ENCODE peak calls at places on chromosomes 6 and 20, in four cellular contexts. One of them, this sample, is unnamed.

GRCh38 chr6:144248470-144249301 is 36.4 kb upstream of the UTRN start:
- DNase-seq in endothelial cell: no peak
- DNase-seq in central memory CD4-positive, alpha-beta T cell: no peak
- DNase-seq in effector CD8-positive, alpha-beta T cell: no peak
- DNase-seq in this sample: no peak

GRCh38 chr6:106170030-106170791 is 84.1 kb downstream of the PRDM1 start:
- DNase-seq in endothelial cell: no peak
- DNase-seq in central memory CD4-positive, alpha-beta T cell: no peak
- DNase-seq in effector CD8-positive, alpha-beta T cell: no peak
- DNase-seq in this sample: no peak

GRCh38 chr6:126539022-126539421 is 199.1 kb downstream of the CENPW start:
- DNase-seq in endothelial cell: no peak
- DNase-seq in central memory CD4-positive, alpha-beta T cell: no peak
- DNase-seq in effector CD8-positive, alpha-beta T cell: no peak
- DNase-seq in this sample: no peak

GRCh38 chr6:44974511-44974910 is 353.6 kb upstream of the RUNX2 start:
- DNase-seq in endothelial cell: no peak
- DNase-seq in central memory CD4-positive, alpha-beta T cell: no peak
- DNase-seq in effector CD8-positive, alpha-beta T cell: no peak
- DNase-seq in this sample: no peak

GRCh38 chr6:38786486-38786885 is 71.4 kb downstream of the DNAH8 start:
- DNase-seq in endothelial cell: no peak
- DNase-seq in central memory CD4-positive, alpha-beta T cell: no peak
- DNase-seq in effector CD8-positive, alpha-beta T cell: no peak
- DNase-seq in this sample: no peak

GRCh38 chr20:40956926-40957760 is 71.5 kb upstream of the TOP1 start:
- DNase-seq in endothelial cell: no peak
- DNase-seq in central memory CD4-positive, alpha-beta T cell: no peak
- DNase-seq in effector CD8-positive, alpha-beta T cell: no peak
- DNase-seq in this sample: no peak

GRCh38 chr6:2426561-2427340 is 181.3 kb upstream of the GMDS start:
- DNase-seq in endothelial cell: no peak
- DNase-seq in central memory CD4-positive, alpha-beta T cell: no peak
- DNase-seq in effector CD8-positive, alpha-beta T cell: no peak
- DNase-seq in this sample: no peak

GRCh38 chr6:78883651-78884050 is 16.3 kb downstream of the IRAK1BP1 start:
- DNase-seq in endothelial cell: no peak
- DNase-seq in central memory CD4-positive, alpha-beta T cell: no peak
- DNase-seq in effector CD8-positive, alpha-beta T cell: no peak
- DNase-seq in this sample: no peak

GRCh38 chr20:53891306-53891894 is 179.0 kb downstream of the BCAS1 start:
- DNase-seq in endothelial cell: no peak
- DNase-seq in central memory CD4-positive, alpha-beta T cell: no peak
- DNase-seq in effector CD8-positive, alpha-beta T cell: no peak
- DNase-seq in this sample: no peak

GRCh38 chr20:16555754-16556153 is 17.5 kb downstream of the KIF16B start:
- DNase-seq in endothelial cell: no peak
- DNase-seq in central memory CD4-positive, alpha-beta T cell: no peak
- DNase-seq in effector CD8-positive, alpha-beta T cell: no peak
- DNase-seq in this sample: no peak

GRCh38 chr6:11083491-11083890 is 10.1 kb upstream of the SMIM13 start:
- DNase-seq in endothelial cell: no peak
- DNase-seq in central memory CD4-positive, alpha-beta T cell: no peak
- DNase-seq in effector CD8-positive, alpha-beta T cell: no peak
- DNase-seq in this sample: no peak

GRCh38 chr6:43803055-43803782 is 33.2 kb downstream of the VEGFA start:
- DNase-seq in endothelial cell: no peak
- DNase-seq in central memory CD4-positive, alpha-beta T cell: no peak
- DNase-seq in effector CD8-positive, alpha-beta T cell: no peak
- DNase-seq in this sample: no peak

GRCh38 chr6:106520711-106521367 is 108.5 kb downstream of the RTN4IP1 start:
- DNase-seq in endothelial cell: no peak
- DNase-seq in central memory CD4-positive, alpha-beta T cell: peak
- DNase-seq in effector CD8-positive, alpha-beta T cell: peak
- DNase-seq in this sample: no peak

GRCh38 chr6:111129003-111129402 is 41.7 kb downstream of the SLC16A10 start:
- DNase-seq in endothelial cell: no peak
- DNase-seq in central memory CD4-positive, alpha-beta T cell: no peak
- DNase-seq in effector CD8-positive, alpha-beta T cell: no peak
- DNase-seq in this sample: no peak

GRCh38 chr20:45857836-45858250 is 429 bp downstream of the ZSWIM3 start:
- DNase-seq in endothelial cell: no peak
- DNase-seq in central memory CD4-positive, alpha-beta T cell: no peak
- DNase-seq in effector CD8-positive, alpha-beta T cell: no peak
- DNase-seq in this sample: no peak

GRCh38 chr6:159906400-159906799 is 15.6 kb downstream of the MAS1 start:
- DNase-seq in endothelial cell: no peak
- DNase-seq in central memory CD4-positive, alpha-beta T cell: no peak
- DNase-seq in effector CD8-positive, alpha-beta T cell: no peak
- DNase-seq in this sample: no peak

GRCh38 chr6:154350293-154350692 is 6.3 kb downstream of the IPCEF1 start:
- DNase-seq in endothelial cell: no peak
- DNase-seq in central memory CD4-positive, alpha-beta T cell: no peak
- DNase-seq in effector CD8-positive, alpha-beta T cell: no peak
- DNase-seq in this sample: no peak